ENCODE peak calls at places on chromosomes 12 and 14, in ten cellular contexts. V, D, J, Z, W, K, G, A, Q and E are unnamed samples.

GRCh38 chr12:23659151-23659550 is 290.3 kb downstream of the SOX5 start:
- DNase-seq in V (no peak), D (no peak), J (no peak), Z (no peak), W (no peak), K (no peak), G (no peak), A (no peak), Q (no peak), E (no peak)

GRCh38 chr12:98456583-98457573 is 58.5 kb upstream of the TMPO start:
- DNase-seq in V (peak; percentile 76), D (peak; percentile 10), J (no peak), Z (no peak), W (peak; percentile 47), K (peak; percentile 44), G (no peak), A (peak; percentile 70), Q (peak; percentile 48), E (no peak)

GRCh38 chr14:59305836-59306555 is 117.5 kb downstream of the DAAM1 start:
- DNase-seq in V (no peak), D (no peak), J (peak; percentile 24), Z (no peak), W (no peak), K (no peak), G (no peak), A (no peak), Q (no peak), E (no peak)

GRCh38 chr14:22888662-22889061 is 5.6 kb downstream of the REM2 start:
- DNase-seq in V (no peak), D (no peak), J (no peak), Z (no peak), W (no peak), K (no peak), G (peak; percentile 89), A (no peak), Q (peak; percentile 34), E (no peak)

GRCh38 chr14:23186913-23187654 is 3.6 kb upstream of the SLC7A8 start:
- DNase-seq in V (peak; percentile 23), D (no peak), J (peak; percentile 69), Z (peak; percentile 72), W (peak; percentile 65), K (peak; percentile 30), G (peak; percentile 58), A (no peak), Q (peak; percentile 34), E (peak; percentile 59)

GRCh38 chr14:40139657-40140056 is 707.4 kb upstream of the FBXO33 start:
- DNase-seq in V (no peak), D (no peak), J (no peak), Z (no peak), W (no peak), K (no peak), G (no peak), A (no peak), Q (no peak), E (no peak)

GRCh38 chr12:123056053-123056452 is 75.6 kb downstream of the ARL6IP4 start:
- DNase-seq in V (no peak), D (no peak), J (no peak), Z (no peak), W (no peak), K (no peak), G (no peak), A (no peak), Q (no peak), E (no peak)

GRCh38 chr12:112380663-112381420 is 1.4 kb downstream of the HECTD4 start:
- DNase-seq in V (peak; percentile 46), D (no peak), J (no peak), Z (no peak), W (no peak), K (peak; percentile 13), G (no peak), A (no peak), Q (peak; percentile 9), E (no peak)

GRCh38 chr12:27343255-27344000 is 10.8 kb downstream of the BMAL2 start:
- DNase-seq in V (no peak), D (no peak), J (peak; percentile 38), Z (no peak), W (no peak), K (no peak), G (no peak), A (no peak), Q (no peak), E (no peak)

GRCh38 chr14:54567634-54568561 is 970 bp downstream of the SAMD4A start:
- DNase-seq in V (peak; percentile 69), D (peak; percentile 26), J (no peak), Z (no peak), W (peak; percentile 63), K (peak; percentile 33), G (peak; percentile 50), A (peak; percentile 71), Q (peak; percentile 57), E (no peak)

GRCh38 chr12:99985129-99985570 is 414 bp upstream of the ANKS1B start:
- DNase-seq in V (no peak), D (no peak), J (no peak), Z (peak; percentile 18), W (no peak), K (no peak), G (no peak), A (no peak), Q (no peak), E (no peak)

GRCh38 chr12:10395390-10395998 is 5.7 kb upstream of the KLRK1 start:
- DNase-seq in V (no peak), D (no peak), J (peak; percentile 78), Z (no peak), W (peak; percentile 25), K (no peak), G (peak; percentile 81), A (peak; percentile 24), Q (no peak), E (peak; percentile 95)

GRCh38 chr12:121793836-121794531 is 496 bp upstream of the RHOF start:
- DNase-seq in V (peak; percentile 91), D (peak; percentile 92), J (peak; percentile 86), Z (peak; percentile 96), W (peak; percentile 88), K (peak; percentile 89), G (peak; percentile 95), A (peak; percentile 95), Q (peak; percentile 98), E (peak; percentile 90)

GRCh38 chr14:71856199-71856919 is 75.9 kb upstream of the RGS6 start:
- DNase-seq in V (no peak), D (no peak), J (no peak), Z (peak; percentile 62), W (no peak), K (no peak), G (no peak), A (no peak), Q (peak; percentile 15), E (no peak)

GRCh38 chr14:67432088-67432564 is 20.2 kb upstream of the PLEK2 start:
- DNase-seq in V (peak; percentile 16), D (no peak), J (no peak), Z (no peak), W (no peak), K (no peak), G (no peak), A (no peak), Q (no peak), E (no peak)